ENCODE peak calls at places on chromosomes 5 and 9, in five cellular contexts. Y, B, I, L and Z are unnamed samples.

GRCh38 chr9:134442486-134443168 is 116.4 kb downstream of the RXRA start:
- DNase-seq in I (no peak), Y (peak), L (no peak), B (no peak), Z (no peak)

GRCh38 chr9:95270790-95271189 is 46.7 kb downstream of the FANCC start:
- DNase-seq in B (no peak), L (no peak), I (no peak), Y (no peak), Z (no peak)

GRCh38 chr5:81195334-81195929 is 37.7 kb upstream of the CKMT2 start:
- DNase-seq in L (no peak), Y (no peak), I (no peak), B (no peak), Z (no peak)

GRCh38 chr9:81573415-81574321 is 115.7 kb downstream of the TLE1 start:
- DNase-seq in B (no peak), L (no peak), Y (no peak), I (no peak), Z (no peak)

GRCh38 chr5:119355636-119356383 is at the start of gene TNFAIP8:
- DNase-seq in L (peak), I (peak), Y (peak), B (peak), Z (no peak)

GRCh38 chr5:115815693-115816225 is 700 bp downstream of the CDO1 start:
- DNase-seq in L (peak), Y (no peak), B (peak), I (peak), Z (no peak)

GRCh38 chr9:87148391-87149237 is 201.3 kb upstream of the GAS1 start:
- DNase-seq in B (peak), L (peak), I (peak), Y (peak), Z (peak)

GRCh38 chr9:113614843-113615648 is 151.5 kb downstream of the RGS3 start:
- DNase-seq in L (peak), Y (peak), B (peak), I (peak), Z (no peak)

GRCh38 chr9:92035687-92036410 is 79.4 kb downstream of the SPTLC1 start:
- DNase-seq in Y (no peak), B (peak), L (peak), I (no peak), Z (no peak)

GRCh38 chr9:18056993-18057369 is 417.0 kb upstream of the ADAMTSL1 start:
- DNase-seq in I (no peak), B (no peak), L (no peak), Y (no peak), Z (no peak)

GRCh38 chr5:97267767-97268166 is 84.7 kb upstream of the RIOK2 start:
- DNase-seq in I (no peak), B (no peak), Y (no peak), L (no peak), Z (no peak)

GRCh38 chr5:60806591-60807243 is 37.4 kb downstream of the ELOVL7 start:
- DNase-seq in Y (no peak), B (no peak), L (no peak), I (no peak), Z (no peak)

GRCh38 chr5:88819332-88819999 is 63.5 kb downstream of the MEF2C start:
- DNase-seq in Y (no peak), B (no peak), I (no peak), L (no peak), Z (no peak)

GRCh38 chr5:20536339-20536738 is 548.3 kb upstream of the CDH18 start:
- DNase-seq in L (no peak), I (no peak), Y (no peak), B (no peak), Z (no peak)

GRCh38 chr5:159877894-159878448 is 38.3 kb upstream of the ADRA1B start:
- DNase-seq in B (no peak), Y (no peak), I (peak), L (no peak), Z (no peak)

GRCh38 chr9:36995927-36996471 is 38.1 kb downstream of the PAX5 start:
- DNase-seq in I (peak), L (peak), B (no peak), Y (peak), Z (no peak)

GRCh38 chr5:148443998-148444397 is 60.2 kb downstream of the FBXO38 start:
- DNase-seq in Y (peak), I (no peak), B (peak), L (peak), Z (no peak)

GRCh38 chr9:68704804-68705635 is at the start of gene PIP5K1B:
- DNase-seq in L (peak), Y (peak), B (no peak), I (peak), Z (peak)

GRCh38 chr9:96874201-96874785 is 20.0 kb upstream of the ZNF782 start:
- DNase-seq in L (no peak), Y (no peak), I (no peak), B (no peak), Z (no peak)

GRCh38 chr9:129184743-129185142 is 6.7 kb upstream of the IER5L start:
- DNase-seq in Y (no peak), L (no peak), B (no peak), I (no peak), Z (no peak)

GRCh38 chr5:53173083-53173482 is 63.5 kb upstream of the MOCS2 start:
- DNase-seq in L (peak), Y (no peak), I (no peak), B (no peak), Z (no peak)

GRCh38 chr5:10838038-10838437 is 77.0 kb upstream of the DAP start:
- DNase-seq in Y (peak), B (no peak), L (no peak), I (no peak), Z (no peak)

GRCh38 chr9:70921126-70921525 is 200.3 kb downstream of the TRPM3 start:
- DNase-seq in L (no peak), I (no peak), B (no peak), Y (peak), Z (no peak)

GRCh38 chr5:88544131-88544530 is 275.5 kb upstream of the TMEM161B start:
- DNase-seq in B (no peak), Y (no peak), I (no peak), L (no peak), Z (no peak)

GRCh38 chr5:142385194-142385593 is 60.4 kb upstream of the SPRY4 start:
- DNase-seq in B (no peak), I (no peak), Y (peak), L (no peak), Z (no peak)

GRCh38 chr9:71249729-71250317 is 128.4 kb upstream of the TRPM3 start:
- DNase-seq in B (peak), L (peak), I (no peak), Y (peak), Z (no peak)

GRCh38 chr5:104061707-104062106 is 499.1 kb upstream of the NUDT12 start:
- DNase-seq in Y (no peak), L (no peak), I (no peak), B (no peak), Z (no peak)

GRCh38 chr9:107867738-107868137 is 378.2 kb upstream of the KLF4 start:
- DNase-seq in L (no peak), I (no peak), B (no peak), Y (no peak), Z (no peak)

GRCh38 chr9:107868166-107868565 is 378.6 kb upstream of the KLF4 start:
- DNase-seq in B (no peak), I (no peak), Y (no peak), L (no peak), Z (no peak)

GRCh38 chr9:107869111-107869510 is 379.5 kb upstream of the KLF4 start:
- DNase-seq in I (no peak), L (no peak), B (no peak), Y (no peak), Z (no peak)

GRCh38 chr9:107870221-107870620 is 380.7 kb upstream of the KLF4 start:
- DNase-seq in Y (no peak), I (no peak), L (no peak), B (no peak), Z (no peak)

DNA sequence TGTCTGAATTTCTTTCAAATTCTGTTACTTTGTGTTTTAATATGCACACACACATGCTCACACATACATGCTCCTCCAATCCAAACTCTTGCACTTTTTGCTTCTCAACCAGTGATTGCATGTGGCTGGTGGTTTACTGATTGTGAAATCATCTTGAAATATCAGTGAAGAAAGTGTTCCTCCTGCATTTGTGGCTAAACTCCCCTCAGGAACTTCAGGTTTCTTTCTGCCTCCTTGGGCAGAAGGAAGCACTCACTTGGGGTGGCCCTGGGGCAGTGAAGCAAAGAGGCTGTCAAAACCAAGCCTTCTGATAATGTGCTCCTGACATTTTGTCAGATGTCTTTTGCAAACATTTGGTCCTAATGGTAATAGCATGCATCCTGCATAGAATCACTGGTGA is 377.3 kb upstream of the KLF4 start:
- DNase-seq in I (no peak), L (no peak), Y (no peak), B (peak), Z (no peak)
- H3K27ac ChIP-seq in I (no peak), L (no peak), Y (no peak), B (no peak), Z (no peak)

GRCh38 chr9:107487521-107488399 is 1.8 kb downstream of the KLF4 start:
- DNase-seq in I (peak), B (peak), L (peak), Y (peak), Z (no peak)
- TF ChIP-seq CTCF in I (peak), B (peak), L (peak), Y (peak), Z (peak)

GRCh38 chr5:65928341-65928752 is 2.0 kb downstream of the ERBIN start:
- DNase-seq in L (no peak), B (no peak), Y (peak), I (no peak), Z (no peak)

GRCh38 chr5:65927497-65928340 is 1.3 kb downstream of the ERBIN start:
- DNase-seq in Y (peak), L (peak), B (no peak), I (no peak), Z (no peak)

GRCh38 chr5:65928860-65929259 is 2.5 kb downstream of the ERBIN start:
- DNase-seq in B (no peak), I (no peak), L (no peak), Y (no peak), Z (no peak)

GRCh38 chr5:65933295-65933694 is 6.9 kb downstream of the ERBIN start:
- DNase-seq in L (no peak), I (no peak), B (no peak), Y (no peak), Z (no peak)

DNA sequence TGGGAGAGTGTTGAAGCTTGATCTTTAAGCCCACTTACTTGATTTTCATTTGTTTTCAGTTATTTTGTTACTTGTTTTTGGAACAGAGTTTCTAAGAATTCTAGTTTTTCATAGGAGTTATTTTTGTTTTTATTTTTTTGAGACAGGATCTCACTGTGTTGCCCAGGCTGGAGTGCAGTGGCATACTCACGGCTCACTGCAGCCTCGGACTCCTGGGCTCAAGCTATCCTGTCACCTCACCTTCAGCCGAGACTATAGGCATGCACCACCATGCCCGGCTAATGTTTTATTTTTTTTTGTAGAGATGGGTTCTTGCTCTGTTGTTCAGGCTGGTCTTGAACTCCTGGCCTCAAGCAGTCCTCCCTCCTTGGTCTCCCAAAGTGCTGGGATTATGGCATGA is 6.3 kb downstream of the ERBIN start:
- DNase-seq in B (no peak), Y (no peak), L (no peak), I (no peak), Z (no peak)
- H3K4me3 ChIP-seq in B (no peak), Y (no peak), L (no peak), I (no peak), Z (no peak)

DNA sequence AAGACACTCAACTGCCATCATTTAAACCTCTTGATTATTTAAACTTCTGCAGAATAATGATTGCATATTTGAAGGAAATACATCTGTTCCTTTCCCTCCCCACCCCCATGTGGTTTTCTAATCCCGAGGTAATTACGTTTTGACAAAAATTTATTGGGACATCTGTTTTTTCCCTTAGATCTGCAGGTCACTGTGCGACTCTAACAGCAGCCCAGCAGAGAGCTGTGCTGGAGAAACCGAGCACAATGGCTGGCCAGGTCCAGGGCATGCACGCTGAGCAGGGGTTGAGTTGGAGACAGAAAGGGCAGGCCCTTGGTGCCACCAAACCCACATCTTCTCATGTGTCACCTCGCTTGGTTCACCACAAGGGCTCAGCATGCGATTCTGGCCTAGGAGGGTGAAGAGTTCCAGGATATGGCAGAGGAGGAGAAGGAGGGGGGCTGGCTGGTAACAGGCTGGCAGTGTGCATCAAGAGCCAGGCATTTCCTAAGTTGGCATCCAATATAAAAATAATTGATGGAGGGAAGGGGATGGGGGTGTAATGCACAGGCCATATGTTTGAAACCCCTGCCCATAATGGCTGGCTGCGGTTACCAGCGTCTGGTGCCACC is 255.8 kb downstream of the NFIB start:
- DNase-seq in L (no peak), Y (no peak), B (no peak), I (no peak), Z (no peak)
- H3K27ac ChIP-seq in L (no peak), Y (no peak), B (no peak), I (peak), Z (no peak)

GRCh38 chr9:35679091-35679490 is 5.4 kb downstream of the CA9 start:
- DNase-seq in L (no peak), B (no peak), I (no peak), Y (no peak), Z (no peak)

GRCh38 chr9:35673132-35673997 is at the start of gene CA9:
- DNase-seq in B (no peak), L (no peak), Y (no peak), I (peak), Z (no peak)

GRCh38 chr9:35673998-35674361 is 252 bp downstream of the CA9 start:
- DNase-seq in B (no peak), I (no peak), L (no peak), Y (no peak), Z (no peak)

GRCh38 chr9:35675204-35675603 is 1.5 kb downstream of the CA9 start:
- DNase-seq in Y (no peak), I (no peak), B (no peak), L (no peak), Z (no peak)

GRCh38 chr9:35675732-35676392 is 2.1 kb downstream of the CA9 start:
- DNase-seq in L (peak), I (no peak), Y (no peak), B (no peak), Z (peak)
- TF ChIP-seq CTCF in L (no peak), I (peak), Y (no peak), B (no peak), Z (no peak)

DNA sequence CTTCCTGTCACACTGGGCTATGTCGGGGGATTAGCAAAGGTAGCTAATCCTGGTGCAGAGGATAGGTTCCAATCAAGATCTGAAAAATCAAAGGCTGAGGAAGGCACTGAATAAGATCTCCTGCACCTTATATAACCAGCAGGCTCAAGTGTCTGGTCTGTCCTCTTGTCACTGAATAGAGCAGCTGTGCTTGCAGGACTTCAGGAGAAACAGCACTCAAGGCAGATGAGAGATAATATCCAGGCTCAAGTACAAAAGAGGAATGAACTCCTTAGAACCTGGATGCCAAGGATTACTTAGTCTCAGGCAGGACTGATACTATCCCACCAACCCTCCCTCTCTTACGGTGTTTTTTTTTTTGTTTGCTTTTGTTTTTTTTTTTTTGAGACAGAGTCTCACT is 108.8 kb upstream of the LRRTM2 start:
- DNase-seq in L (no peak), B (no peak), I (no peak), Y (no peak), Z (no peak)
- H3K4me3 ChIP-seq in L (no peak), B (no peak), I (no peak), Y (no peak), Z (no peak)

GRCh38 chr5:40484495-40484894 is 195.2 kb upstream of the PTGER4 start:
- DNase-seq in B (no peak), L (no peak), I (no peak), Y (no peak), Z (no peak)

GRCh38 chr5:40485021-40485998 is 194.4 kb upstream of the PTGER4 start:
- DNase-seq in B (no peak), Y (no peak), L (peak), I (no peak), Z (no peak)

GRCh38 chr5:40483316-40483715 is 196.4 kb upstream of the PTGER4 start:
- DNase-seq in Y (peak), I (no peak), B (no peak), L (no peak), Z (no peak)

GRCh38 chr5:40490464-40491083 is 189.1 kb upstream of the PTGER4 start:
- DNase-seq in B (no peak), I (no peak), L (no peak), Y (peak), Z (no peak)

DNA sequence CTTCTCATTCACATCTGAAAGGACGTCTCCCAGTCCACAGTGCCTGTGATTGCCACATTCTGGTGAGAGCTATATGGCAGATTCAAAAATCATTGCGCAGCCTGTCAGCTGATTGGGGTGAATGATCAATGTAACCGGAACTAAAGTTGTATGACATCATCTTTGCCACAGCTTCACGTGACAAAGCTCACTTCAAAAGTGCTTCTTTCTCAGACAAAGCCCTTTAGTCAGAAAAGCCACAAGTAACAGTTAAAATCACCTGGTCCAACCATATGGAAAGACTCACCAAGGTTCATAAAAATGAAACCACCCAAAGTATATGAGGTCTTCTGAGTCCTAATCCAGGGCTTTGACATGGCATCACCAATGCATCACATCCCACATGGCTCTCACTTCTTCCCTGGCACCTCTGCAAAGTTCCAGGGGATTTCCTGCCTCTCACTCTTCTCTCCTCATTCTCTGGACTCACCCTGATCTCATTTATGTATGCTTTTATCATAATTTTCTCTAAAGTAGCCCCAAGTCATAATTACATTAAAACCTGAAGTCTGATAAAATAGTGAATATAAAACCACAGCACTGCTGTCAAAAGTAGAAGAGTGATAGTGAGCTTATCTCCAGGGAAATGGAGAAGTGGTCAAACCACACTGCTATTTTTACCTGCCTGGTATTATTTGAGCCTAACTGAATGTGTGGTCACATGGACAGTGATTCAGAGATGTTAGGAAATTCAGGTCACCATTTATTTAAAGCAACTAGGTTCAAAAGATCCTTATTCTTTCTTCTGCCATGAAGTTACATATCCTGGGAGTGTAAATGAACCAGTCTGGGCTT is 193.1 kb upstream of the PTGER4 start:
- DNase-seq in I (no peak), Y (peak), L (peak), B (peak), Z (no peak)
- H3K27ac ChIP-seq in I (no peak), Y (no peak), L (peak), B (no peak), Z (no peak)

DNA sequence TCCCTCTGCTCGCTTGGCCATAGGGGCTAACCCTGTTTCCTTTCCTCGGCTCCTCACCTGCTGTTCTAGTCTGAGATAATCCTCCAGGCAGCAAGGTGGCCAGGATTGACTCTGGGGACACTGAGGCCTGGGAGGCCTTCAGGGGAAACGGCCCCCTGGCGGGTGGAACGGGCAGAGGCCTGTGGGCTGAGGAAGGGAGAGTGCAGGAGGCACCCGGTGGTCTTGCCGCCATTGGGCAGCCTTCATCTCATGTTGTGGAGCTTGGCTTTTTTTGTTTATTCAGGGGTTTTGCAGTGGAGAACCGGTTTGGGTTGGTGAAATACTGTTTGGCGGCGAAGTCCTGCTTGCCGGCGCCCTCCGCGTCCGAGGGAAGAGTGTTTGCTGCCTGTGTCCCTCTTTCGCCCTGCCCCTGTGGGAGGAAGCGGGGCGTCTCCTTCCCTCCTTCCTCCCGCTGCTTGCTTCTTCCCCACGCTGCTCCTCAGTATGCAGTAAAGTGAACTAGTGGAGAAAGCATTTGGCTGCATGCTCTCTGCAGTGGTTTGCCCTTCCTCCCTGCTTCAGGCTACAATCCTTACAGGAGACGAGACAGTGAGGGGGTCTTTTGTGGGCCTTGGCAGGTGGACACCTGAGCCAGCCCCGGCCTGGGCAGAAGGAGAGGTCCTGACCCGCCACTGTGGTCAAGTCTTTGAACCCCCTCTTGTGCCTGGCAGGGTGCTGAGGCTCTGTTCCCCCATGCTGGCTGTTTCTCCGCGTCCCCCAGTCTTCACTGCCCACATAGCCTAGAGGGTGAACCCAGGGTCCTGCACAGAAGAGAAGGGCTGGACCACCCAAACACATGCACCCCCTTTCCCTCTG is 30.8 kb upstream of the PRDM12 start:
- DNase-seq in B (no peak), Y (no peak), L (no peak), I (no peak), Z (no peak)
- TF ChIP-seq CTCF in B (no peak), Y (no peak), L (no peak), I (no peak), Z (no peak)